ENCODE peak calls at places on chromosome 1, in ten cellular contexts. R is cardiac septum, F is fibroblast of villous mesenchyme, A is testis, B is C1 segment of cervical spinal cord, W is body of pancreas, V is OCI-M1, O is smooth muscle cell of the brain vasculature, C is H4, T is NCI-H345. Q is an unnamed sample.

GRCh38 chr1:27117733-27118439 is 37.0 kb downstream of the SLC9A1 start:
- DNase-seq in T (no peak), O (no peak), F (no peak), B (no peak), C (no peak), A (no peak), V (no peak), W (no peak), R (no peak), Q (peak)

GRCh38 chr1:116841569-116842364 is 67.9 kb upstream of the PTGFRN start:
- DNase-seq in T (no peak), B (no peak), W (no peak), O (no peak), C (no peak), F (no peak), V (no peak), R (no peak), A (no peak), Q (no peak)

GRCh38 chr1:85596947-85597346 is 16.4 kb downstream of the CCN1 start:
- DNase-seq in B (no peak), R (no peak), O (no peak), F (no peak), A (no peak), V (no peak), W (no peak), T (no peak), C (no peak), Q (no peak)

GRCh38 chr1:1291023-1291528 is 10.8 kb downstream of the SCNN1D start:
- DNase-seq in V (peak), F (no peak), W (no peak), C (no peak), T (peak), A (no peak), O (no peak), B (no peak), R (no peak), Q (no peak)

GRCh38 chr1:22584001-22584557 is 20.8 kb downstream of the EPHA8 start:
- DNase-seq in T (no peak), F (peak), A (no peak), W (no peak), R (no peak), O (no peak), V (no peak), B (no peak), C (no peak), Q (peak)

GRCh38 chr1:7221823-7222462 is 436.7 kb downstream of the CAMTA1 start:
- DNase-seq in F (no peak), O (no peak), W (no peak), R (no peak), A (no peak), T (no peak), C (no peak), V (no peak), B (no peak), Q (peak)

GRCh38 chr1:118481091-118481490 is 296.1 kb upstream of the SPAG17 start:
- DNase-seq in B (no peak), C (no peak), R (no peak), A (no peak), W (no peak), V (no peak), F (no peak), T (no peak), O (no peak), Q (no peak)

GRCh38 chr1:231278100-231278790 is 37.2 kb downstream of the GNPAT start:
- DNase-seq in A (no peak), F (no peak), B (no peak), R (no peak), W (peak), C (no peak), T (no peak), O (no peak), V (no peak), Q (peak)

GRCh38 chr1:20359451-20360330 is 69.0 kb downstream of the VWA5B1 start:
- DNase-seq in R (peak), C (no peak), V (no peak), T (no peak), B (no peak), O (no peak), A (no peak), F (no peak), W (peak), Q (no peak)

GRCh38 chr1:38132681-38133080 is 86.1 kb upstream of the POU3F1 start:
- DNase-seq in C (no peak), F (no peak), O (no peak), B (no peak), T (no peak), R (no peak), A (no peak), V (no peak), W (no peak), Q (no peak)

GRCh38 chr1:33692216-33693188 is 171.4 kb upstream of the HMGB4 start:
- DNase-seq in F (no peak), W (no peak), C (no peak), T (no peak), B (no peak), O (no peak), R (no peak), A (no peak), V (no peak), Q (no peak)

GRCh38 chr1:86915737-86916235 is 1.4 kb downstream of the HS2ST1 start:
- DNase-seq in O (no peak), T (peak), R (no peak), V (no peak), W (no peak), B (no peak), F (peak), A (no peak), C (no peak), Q (peak)

GRCh38 chr1:38525343-38525948 is 334.1 kb downstream of the RRAGC start:
- DNase-seq in T (no peak), V (peak), C (no peak), W (no peak), B (no peak), R (no peak), O (no peak), F (no peak), A (no peak), Q (no peak)

GRCh38 chr1:204348722-204349121 is 11.0 kb downstream of the PLEKHA6 start:
- DNase-seq in A (peak), O (no peak), B (no peak), W (peak), V (peak), F (peak), T (no peak), R (peak), C (peak), Q (peak)

GRCh38 chr1:178037510-178038253 is 56.2 kb upstream of the RASAL2 start:
- DNase-seq in V (no peak), C (peak), R (peak), O (no peak), B (peak), T (no peak), A (peak), F (peak), W (peak), Q (peak)

GRCh38 chr1:58922302-58923089 is 138.6 kb upstream of the JUN start:
- DNase-seq in W (peak), A (peak), B (no peak), C (peak), F (peak), V (no peak), T (no peak), O (no peak), R (no peak), Q (peak)

GRCh38 chr1:215899901-215900300 is 332.8 kb downstream of the KCTD3 start:
- DNase-seq in W (no peak), B (no peak), C (no peak), F (no peak), T (peak), V (no peak), A (no peak), R (no peak), O (no peak), Q (no peak)

GRCh38 chr1:5993553-5994510 is 1.6 kb upstream of the NPHP4 start:
- DNase-seq in B (no peak), C (no peak), W (no peak), T (no peak), F (no peak), R (peak), A (no peak), O (no peak), V (peak), Q (no peak)

GRCh38 chr1:150009604-150010387 is 730 bp downstream of the OTUD7B start:
- DNase-seq in W (peak), F (peak), B (no peak), V (peak), C (peak), A (peak), O (no peak), T (peak), R (peak), Q (peak)

GRCh38 chr1:9101510-9102146 is 27.3 kb downstream of the GPR157 start:
- DNase-seq in F (peak), T (peak), B (no peak), A (peak), C (peak), W (no peak), R (no peak), V (peak), O (peak), Q (peak)

GRCh38 chr1:10631811-10632481 is 157.2 kb downstream of the PEX14 start:
- DNase-seq in V (no peak), F (no peak), R (no peak), C (no peak), W (no peak), A (no peak), T (no peak), B (no peak), O (no peak), Q (no peak)

GRCh38 chr1:9780554-9781110 is 43.1 kb downstream of the CLSTN1 start:
- DNase-seq in R (no peak), C (no peak), B (no peak), A (no peak), T (no peak), W (no peak), V (no peak), F (no peak), O (no peak), Q (no peak)

GRCh38 chr1:43073490-43074230 is 98.4 kb downstream of the EBNA1BP2 start:
- DNase-seq in C (peak), F (peak), O (peak), T (peak), W (peak), R (peak), V (peak), A (peak), B (no peak), Q (peak)

GRCh38 chr1:26978893-26979292 is 14.6 kb upstream of the TRNP1 start:
- DNase-seq in T (no peak), R (no peak), W (no peak), A (no peak), O (no peak), F (no peak), C (no peak), V (no peak), B (no peak), Q (no peak)

GRCh38 chr1:36086529-36087232 is 2.0 kb upstream of the ADPRS start:
- DNase-seq in O (no peak), B (no peak), T (no peak), F (no peak), C (no peak), V (no peak), R (no peak), W (no peak), A (no peak), Q (no peak)

GRCh38 chr1:119859647-119860046 is 36.7 kb downstream of the ADAM30 start:
- DNase-seq in W (no peak), B (no peak), R (no peak), A (no peak), F (peak), O (peak), T (peak), V (peak), C (peak), Q (peak)

GRCh38 chr1:998051-998821 is 1.7 kb downstream of the HES4 start:
- DNase-seq in R (no peak), W (peak), V (no peak), A (no peak), O (no peak), C (no peak), T (no peak), F (no peak), B (no peak), Q (no peak)

GRCh38 chr1:150511551-150511950 is 3.6 kb downstream of the ECM1 start:
- DNase-seq in A (no peak), F (no peak), C (no peak), V (no peak), R (no peak), B (no peak), O (no peak), T (peak), W (peak), Q (no peak)

GRCh38 chr1:47934243-47934805 is 62.9 kb downstream of the TRABD2B start:
- DNase-seq in A (peak), T (no peak), O (no peak), F (peak), W (peak), V (no peak), C (peak), R (peak), B (no peak), Q (peak)

Q was measured in choroid plexus epithelial cell.